ENCODE peak calls at places on chromosomes 13 and 19, in nine cellular contexts. One of them, this sample, is unnamed.
A peak's percentile ranks its signal among the peaks of the same experiment; 100 is the strongest.

GRCh38 chr13:110944121-110944967 is 29.5 kb upstream of the ANKRD10 start:
- DNase-seq in iPS DF 6.9: no peak
- DNase-seq in cardiac fibroblast: peak; percentile 84
- DNase-seq in heart right ventricle: no peak
- DNase-seq in PC-3: peak; percentile 70
- DNase-seq in BE2C: peak; percentile 32
- DNase-seq in psoas muscle: no peak
- DNase-seq in right cardiac atrium: no peak
- DNase-seq in aorta: no peak
- DNase-seq in this sample: peak; percentile 62

GRCh38 chr13:20383058-20383457 is 142.6 kb downstream of the CRYL1 start:
- DNase-seq in iPS DF 6.9: no peak
- DNase-seq in cardiac fibroblast: no peak
- DNase-seq in heart right ventricle: no peak
- DNase-seq in PC-3: no peak
- DNase-seq in BE2C: no peak
- DNase-seq in psoas muscle: no peak
- DNase-seq in right cardiac atrium: no peak
- DNase-seq in aorta: no peak
- DNase-seq in this sample: no peak

GRCh38 chr19:49355890-49356289 is 6.3 kb downstream of the TEAD2 start:
- DNase-seq in iPS DF 6.9: no peak
- DNase-seq in cardiac fibroblast: peak; percentile 66
- DNase-seq in heart right ventricle: peak; percentile 35
- DNase-seq in PC-3: no peak
- DNase-seq in BE2C: no peak
- DNase-seq in psoas muscle: peak; percentile 42
- DNase-seq in right cardiac atrium: peak; percentile 70
- DNase-seq in aorta: no peak
- DNase-seq in this sample: no peak

GRCh38 chr13:41050041-41050440 is 11.3 kb upstream of the WBP4 start:
- DNase-seq in iPS DF 6.9: no peak
- DNase-seq in cardiac fibroblast: peak; percentile 18
- DNase-seq in heart right ventricle: no peak
- DNase-seq in PC-3: no peak
- DNase-seq in BE2C: no peak
- DNase-seq in psoas muscle: no peak
- DNase-seq in right cardiac atrium: no peak
- DNase-seq in aorta: no peak
- DNase-seq in this sample: peak; percentile 77

GRCh38 chr13:39249971-39250370 is 211.7 kb downstream of the NHLRC3 start:
- DNase-seq in iPS DF 6.9: no peak
- DNase-seq in cardiac fibroblast: no peak
- DNase-seq in heart right ventricle: no peak
- DNase-seq in PC-3: no peak
- DNase-seq in BE2C: no peak
- DNase-seq in psoas muscle: no peak
- DNase-seq in right cardiac atrium: no peak
- DNase-seq in aorta: no peak
- DNase-seq in this sample: no peak

GRCh38 chr19:38970664-38971532 is 4.6 kb downstream of the FBXO17 start:
- DNase-seq in iPS DF 6.9: no peak
- DNase-seq in cardiac fibroblast: no peak
- DNase-seq in heart right ventricle: no peak
- DNase-seq in PC-3: no peak
- DNase-seq in BE2C: no peak
- DNase-seq in psoas muscle: no peak
- DNase-seq in right cardiac atrium: no peak
- DNase-seq in aorta: no peak
- DNase-seq in this sample: no peak

GRCh38 chr13:24215732-24216131 is 55.2 kb downstream of the SPATA13 start:
- DNase-seq in iPS DF 6.9: no peak
- DNase-seq in cardiac fibroblast: peak; percentile 77
- DNase-seq in heart right ventricle: no peak
- DNase-seq in PC-3: peak; percentile 37
- DNase-seq in BE2C: no peak
- DNase-seq in psoas muscle: no peak
- DNase-seq in right cardiac atrium: no peak
- DNase-seq in aorta: no peak
- DNase-seq in this sample: peak; percentile 34

GRCh38 chr13:106567421-106568224 is at the start of gene ARGLU1:
- DNase-seq in iPS DF 6.9: no peak
- DNase-seq in cardiac fibroblast: no peak
- DNase-seq in heart right ventricle: peak; percentile 96
- DNase-seq in PC-3: peak; percentile 89
- DNase-seq in BE2C: peak; percentile 95
- DNase-seq in psoas muscle: peak; percentile 93
- DNase-seq in right cardiac atrium: peak; percentile 97
- DNase-seq in aorta: peak; percentile 99
- DNase-seq in this sample: peak; percentile 76

GRCh38 chr13:80469841-80470378 is 129.0 kb upstream of the SPRY2 start:
- DNase-seq in iPS DF 6.9: no peak
- DNase-seq in cardiac fibroblast: peak; percentile 97
- DNase-seq in heart right ventricle: peak; percentile 50
- DNase-seq in PC-3: peak; percentile 72
- DNase-seq in BE2C: no peak
- DNase-seq in psoas muscle: peak; percentile 81
- DNase-seq in right cardiac atrium: peak; percentile 80
- DNase-seq in aorta: peak; percentile 77
- DNase-seq in this sample: peak; percentile 91

GRCh38 chr13:33639640-33640080 is 178.3 kb upstream of the RFC3 start:
- DNase-seq in iPS DF 6.9: no peak
- DNase-seq in cardiac fibroblast: no peak
- DNase-seq in heart right ventricle: no peak
- DNase-seq in PC-3: peak; percentile 39
- DNase-seq in BE2C: no peak
- DNase-seq in psoas muscle: no peak
- DNase-seq in right cardiac atrium: no peak
- DNase-seq in aorta: no peak
- DNase-seq in this sample: peak; percentile 72

GRCh38 chr13:25490236-25490635 is 118.5 kb downstream of the ATP8A2 start:
- DNase-seq in iPS DF 6.9: no peak
- DNase-seq in cardiac fibroblast: no peak
- DNase-seq in heart right ventricle: no peak
- DNase-seq in PC-3: no peak
- DNase-seq in BE2C: no peak
- DNase-seq in psoas muscle: no peak
- DNase-seq in right cardiac atrium: no peak
- DNase-seq in aorta: no peak
- DNase-seq in this sample: no peak

GRCh38 chr13:106098778-106099177 is 436.7 kb downstream of the EFNB2 start:
- DNase-seq in iPS DF 6.9: no peak
- DNase-seq in cardiac fibroblast: no peak
- DNase-seq in heart right ventricle: no peak
- DNase-seq in PC-3: no peak
- DNase-seq in BE2C: no peak
- DNase-seq in psoas muscle: no peak
- DNase-seq in right cardiac atrium: no peak
- DNase-seq in aorta: no peak
- DNase-seq in this sample: no peak

GRCh38 chr13:45849408-45849807 is 2.1 kb downstream of the SIAH3 start:
- DNase-seq in iPS DF 6.9: no peak
- DNase-seq in cardiac fibroblast: no peak
- DNase-seq in heart right ventricle: no peak
- DNase-seq in PC-3: no peak
- DNase-seq in BE2C: no peak
- DNase-seq in psoas muscle: no peak
- DNase-seq in right cardiac atrium: no peak
- DNase-seq in aorta: no peak
- DNase-seq in this sample: no peak

GRCh38 chr13:36862002-36862706 is 43.1 kb downstream of the RFXAP start:
- DNase-seq in iPS DF 6.9: no peak
- DNase-seq in cardiac fibroblast: peak; percentile 46
- DNase-seq in heart right ventricle: no peak
- DNase-seq in PC-3: peak; percentile 44
- DNase-seq in BE2C: no peak
- DNase-seq in psoas muscle: no peak
- DNase-seq in right cardiac atrium: no peak
- DNase-seq in aorta: no peak
- DNase-seq in this sample: peak; percentile 34

GRCh38 chr19:12527034-12527836 is 24.0 kb downstream of the ZNF564 start:
- DNase-seq in iPS DF 6.9: no peak
- DNase-seq in cardiac fibroblast: peak; percentile 41
- DNase-seq in heart right ventricle: no peak
- DNase-seq in PC-3: peak; percentile 19
- DNase-seq in BE2C: no peak
- DNase-seq in psoas muscle: no peak
- DNase-seq in right cardiac atrium: no peak
- DNase-seq in aorta: no peak
- DNase-seq in this sample: peak; percentile 28

GRCh38 chr19:17548145-17548544 is 7.3 kb upstream of the COLGALT1 start:
- DNase-seq in iPS DF 6.9: no peak
- DNase-seq in cardiac fibroblast: no peak
- DNase-seq in heart right ventricle: no peak
- DNase-seq in PC-3: no peak
- DNase-seq in BE2C: no peak
- DNase-seq in psoas muscle: no peak
- DNase-seq in right cardiac atrium: no peak
- DNase-seq in aorta: no peak
- DNase-seq in this sample: no peak
- H3K4me3 ChIP-seq in iPS DF 6.9: no peak overlapping the region
- H3K4me3 ChIP-seq in cardiac fibroblast: no peak overlapping the region
- H3K4me3 ChIP-seq in heart right ventricle: no peak overlapping the region
- H3K4me3 ChIP-seq in PC-3: no peak overlapping the region
- H3K4me3 ChIP-seq in BE2C: no peak overlapping the region
- H3K4me3 ChIP-seq in psoas muscle: no peak overlapping the region
- H3K4me3 ChIP-seq in right cardiac atrium: no peak overlapping the region
- H3K4me3 ChIP-seq in aorta: no peak overlapping the region
- H3K4me3 ChIP-seq in this sample: no peak overlapping the region

GRCh38 chr19:47486900-47487299 is 2.9 kb upstream of the KPTN start:
- DNase-seq in iPS DF 6.9: no peak
- DNase-seq in cardiac fibroblast: no peak
- DNase-seq in heart right ventricle: no peak
- DNase-seq in PC-3: no peak
- DNase-seq in BE2C: no peak
- DNase-seq in psoas muscle: no peak
- DNase-seq in right cardiac atrium: peak; percentile 54
- DNase-seq in aorta: no peak
- DNase-seq in this sample: no peak
- H3K4me3 ChIP-seq in iPS DF 6.9: no peak overlapping the region
- H3K4me3 ChIP-seq in cardiac fibroblast: no peak overlapping the region
- H3K4me3 ChIP-seq in heart right ventricle: no peak overlapping the region
- H3K4me3 ChIP-seq in PC-3: no peak overlapping the region
- H3K4me3 ChIP-seq in BE2C: no peak overlapping the region
- H3K4me3 ChIP-seq in psoas muscle: no peak overlapping the region
- H3K4me3 ChIP-seq in right cardiac atrium: no peak overlapping the region
- H3K4me3 ChIP-seq in aorta: no peak overlapping the region
- H3K4me3 ChIP-seq in this sample: no peak overlapping the region

GRCh38 chr19:53992815-53993214 is 1.4 kb downstream of the CACNG6 start:
- DNase-seq in iPS DF 6.9: no peak
- DNase-seq in cardiac fibroblast: no peak
- DNase-seq in heart right ventricle: no peak
- DNase-seq in PC-3: no peak
- DNase-seq in BE2C: no peak
- DNase-seq in psoas muscle: no peak
- DNase-seq in right cardiac atrium: no peak
- DNase-seq in aorta: no peak
- DNase-seq in this sample: no peak

GRCh38 chr19:53989600-53990533 is 1.6 kb upstream of the CACNG6 start:
- DNase-seq in iPS DF 6.9: no peak
- DNase-seq in cardiac fibroblast: peak; percentile 83
- DNase-seq in heart right ventricle: no peak
- DNase-seq in PC-3: no peak
- DNase-seq in BE2C: no peak
- DNase-seq in psoas muscle: no peak
- DNase-seq in right cardiac atrium: no peak
- DNase-seq in aorta: no peak
- DNase-seq in this sample: no peak

GRCh38 chr19:53993448-53993847 is 2.0 kb downstream of the CACNG6 start:
- DNase-seq in iPS DF 6.9: no peak
- DNase-seq in cardiac fibroblast: no peak
- DNase-seq in heart right ventricle: no peak
- DNase-seq in PC-3: no peak
- DNase-seq in BE2C: no peak
- DNase-seq in psoas muscle: no peak
- DNase-seq in right cardiac atrium: no peak
- DNase-seq in aorta: no peak
- DNase-seq in this sample: no peak

GRCh38 chr19:53991224-53992113 is at the start of gene CACNG6:
- DNase-seq in iPS DF 6.9: no peak
- DNase-seq in cardiac fibroblast: peak; percentile 61
- DNase-seq in heart right ventricle: no peak
- DNase-seq in PC-3: peak; percentile 48
- DNase-seq in BE2C: no peak
- DNase-seq in psoas muscle: peak; percentile 67
- DNase-seq in right cardiac atrium: peak; percentile 57
- DNase-seq in aorta: no peak
- DNase-seq in this sample: no peak

DNA sequence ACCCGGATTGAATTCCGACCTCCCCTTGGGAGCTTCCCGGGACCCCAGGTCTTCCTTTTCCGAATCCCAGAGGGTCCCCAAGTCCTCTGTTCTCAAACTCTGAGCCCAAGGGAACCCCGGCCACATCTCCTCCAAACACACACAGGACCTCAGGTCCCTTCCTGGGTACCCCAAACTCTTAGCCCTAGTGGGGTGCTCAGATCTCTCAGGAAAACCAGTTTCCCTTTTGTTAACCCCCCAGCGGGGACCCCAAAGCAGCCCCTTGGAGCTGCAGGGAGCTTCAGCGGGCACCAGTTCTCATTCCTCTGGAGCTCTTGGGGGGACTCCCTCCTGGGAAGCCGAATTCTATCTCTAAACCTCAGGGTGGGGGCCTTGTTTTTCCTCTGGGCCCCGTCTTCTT is 774 bp downstream of the CACNG6 start:
- DNase-seq in iPS DF 6.9: no peak
- DNase-seq in cardiac fibroblast: no peak
- DNase-seq in heart right ventricle: no peak
- DNase-seq in PC-3: no peak
- DNase-seq in BE2C: no peak
- DNase-seq in psoas muscle: no peak
- DNase-seq in right cardiac atrium: no peak
- DNase-seq in aorta: no peak
- DNase-seq in this sample: no peak
- H3K4me3 ChIP-seq in iPS DF 6.9: no peak overlapping the region
- H3K4me3 ChIP-seq in cardiac fibroblast: no peak overlapping the region
- H3K4me3 ChIP-seq in heart right ventricle: no peak overlapping the region
- H3K4me3 ChIP-seq in PC-3: no peak overlapping the region
- H3K4me3 ChIP-seq in BE2C: no peak overlapping the region
- H3K4me3 ChIP-seq in psoas muscle: peak overlapping the region; percentile 84
- H3K4me3 ChIP-seq in right cardiac atrium: no peak overlapping the region
- H3K4me3 ChIP-seq in aorta: no peak overlapping the region
- H3K4me3 ChIP-seq in this sample: no peak overlapping the region

DNA sequence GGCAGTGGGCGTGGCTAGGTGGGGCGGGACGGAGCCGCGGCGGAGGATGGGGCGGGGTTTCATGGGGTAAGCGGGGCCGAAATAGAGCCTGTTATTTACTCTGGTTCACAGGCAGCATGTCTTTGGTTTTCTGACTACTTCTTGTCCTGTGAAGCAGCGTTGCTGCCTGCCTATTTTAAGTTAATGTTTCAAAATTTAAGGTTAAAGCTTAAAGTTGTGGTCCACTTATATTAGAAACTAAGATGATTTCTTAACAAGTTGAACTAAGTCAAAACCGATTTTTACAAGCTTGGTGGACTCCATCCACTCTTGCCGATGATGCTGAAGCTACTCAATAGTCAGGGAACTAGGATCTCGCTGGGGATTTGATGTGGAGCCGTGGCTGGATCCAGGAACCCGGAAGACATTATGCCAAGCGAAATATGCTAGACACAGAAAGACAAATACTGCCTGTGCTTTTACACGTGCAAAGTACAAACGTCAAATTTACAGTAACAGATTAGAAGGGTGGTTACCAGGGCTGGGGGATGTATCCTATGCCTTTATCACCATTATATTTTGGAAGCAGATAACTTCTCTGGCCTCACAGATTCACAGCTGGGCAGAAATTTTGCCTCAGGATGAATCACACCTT is 456 bp upstream of the ZNF616 start:
- DNase-seq in iPS DF 6.9: no peak
- DNase-seq in cardiac fibroblast: no peak
- DNase-seq in heart right ventricle: no peak
- DNase-seq in PC-3: no peak
- DNase-seq in BE2C: no peak
- DNase-seq in psoas muscle: no peak
- DNase-seq in right cardiac atrium: no peak
- DNase-seq in aorta: no peak
- DNase-seq in this sample: no peak
- H3K4me3 ChIP-seq in iPS DF 6.9: no peak overlapping the region
- H3K4me3 ChIP-seq in cardiac fibroblast: no peak overlapping the region
- H3K4me3 ChIP-seq in heart right ventricle: peak overlapping the region; percentile 78
- H3K4me3 ChIP-seq in PC-3: peak overlapping the region; percentile 91
- H3K4me3 ChIP-seq in BE2C: peak overlapping the region; percentile 47
- H3K4me3 ChIP-seq in psoas muscle: peak overlapping the region; percentile 98
- H3K4me3 ChIP-seq in right cardiac atrium: peak overlapping the region; percentile 13
- H3K4me3 ChIP-seq in aorta: peak overlapping the region; percentile 22
- H3K4me3 ChIP-seq in this sample: peak overlapping the region; percentile 8